ENCODE peak calls at places on chromosomes 11 and 22, in four cellular contexts. I is iris pigment epithelial cell, Z is RPMI8226, T is activated T-helper 1 cell treated with Interleukin-2 at 50 U/mL for 16 hours. V is an unnamed sample.
A peak's percentile ranks its signal among the peaks of the same experiment; 100 is the strongest.

GRCh38 chr11:121557348-121557747 is 104.6 kb upstream of the SORL1-AS1 start:
- DNase-seq in Z (no peak), T (no peak), I (no peak), V (no peak)

GRCh38 chr11:74434528-74434927 is 32.8 kb downstream of the KCNE3 start:
- DNase-seq in T (no peak), I (peak; percentile 83), Z (no peak), V (no peak)

GRCh38 chr11:12288212-12288933 is 89.0 kb upstream of the PARVA start:
- DNase-seq in I (peak; percentile 93), Z (peak; percentile 71), T (peak; percentile 16), V (peak; percentile 81)

GRCh38 chr11:17736921-17737817 is 2.6 kb downstream of the KCNC1 start:
- DNase-seq in I (no peak), Z (no peak), T (no peak), V (no peak)

GRCh38 chr11:68855205-68855978 is 13.7 kb upstream of the CPT1A start:
- DNase-seq in T (no peak), I (peak; percentile 64), Z (no peak), V (no peak)

GRCh38 chr22:40261783-40262182 is 84.1 kb downstream of the TNRC6B start:
- DNase-seq in Z (no peak), T (no peak), I (no peak), V (no peak)

GRCh38 chr22:41178425-41178975 is 26.6 kb upstream of the L3MBTL2 start:
- DNase-seq in T (no peak), I (no peak), Z (no peak), V (no peak)

GRCh38 chr11:71977743-71978418 is 20.8 kb upstream of the IL18BP start:
- DNase-seq in I (peak; percentile 38), Z (peak; percentile 59), T (no peak), V (peak; percentile 27)

GRCh38 chr11:46290598-46291309 is 13.3 kb downstream of the CREB3L1 start:
- DNase-seq in Z (peak; percentile 54), T (no peak), I (peak; percentile 97), V (peak; percentile 45)

GRCh38 chr11:6576471-6577373 is 26.7 kb downstream of the RRP8 start:
- DNase-seq in Z (peak; percentile 37), T (no peak), I (peak; percentile 62), V (no peak)

GRCh38 chr11:88680806-88681205 is 343.3 kb upstream of the CTSC start:
- DNase-seq in Z (no peak), T (no peak), I (peak; percentile 2), V (no peak)

GRCh38 chr22:36291831-36292740 is 39.2 kb downstream of the APOL1 start:
- DNase-seq in I (no peak), Z (no peak), T (no peak), V (no peak)